ENCODE peak calls at places on chromosome 17, in eight cellular contexts. One of them, this sample, is unnamed.
A peak's percentile ranks its signal among the peaks of the same experiment; 100 is the strongest.

GRCh38 chr17:33396818-33397217 is 103.7 kb upstream of the ASIC2 start:
- DNase-seq in adrenal gland: no peak
- DNase-seq in lung: no peak
- DNase-seq in breast epithelium: no peak
- DNase-seq in transverse colon: no peak
- DNase-seq in PC-9: no peak
- DNase-seq in psoas muscle: no peak
- DNase-seq in fibroblast of mammary gland: no peak
- DNase-seq in this sample: no peak

GRCh38 chr17:79646721-79647455 is 36.0 kb upstream of the RBFOX3 start:
- DNase-seq in fibroblast of mammary gland: no peak
- DNase-seq in adrenal gland: peak; percentile 3
- DNase-seq in transverse colon: no peak
- DNase-seq in psoas muscle: no peak
- DNase-seq in lung: no peak
- DNase-seq in PC-9: no peak
- DNase-seq in breast epithelium: no peak
- DNase-seq in this sample: no peak

GRCh38 chr17:52505601-52506000 is 347.1 kb upstream of the CA10 start:
- DNase-seq in adrenal gland: no peak
- DNase-seq in transverse colon: no peak
- DNase-seq in breast epithelium: no peak
- DNase-seq in fibroblast of mammary gland: no peak
- DNase-seq in psoas muscle: no peak
- DNase-seq in lung: no peak
- DNase-seq in PC-9: peak; percentile 38
- DNase-seq in this sample: no peak

GRCh38 chr17:19979917-19980770 is 2.5 kb upstream of the AKAP10 start:
- DNase-seq in transverse colon: peak; percentile 13
- DNase-seq in breast epithelium: no peak
- DNase-seq in PC-9: no peak
- DNase-seq in lung: no peak
- DNase-seq in adrenal gland: peak; percentile 63
- DNase-seq in psoas muscle: peak; percentile 67
- DNase-seq in fibroblast of mammary gland: peak; percentile 20
- DNase-seq in this sample: no peak

GRCh38 chr17:31394544-31394943 is 3.1 kb downstream of the RAB11FIP4 start:
- DNase-seq in adrenal gland: peak; percentile 72
- DNase-seq in fibroblast of mammary gland: peak; percentile 63
- DNase-seq in lung: peak; percentile 46
- DNase-seq in PC-9: no peak
- DNase-seq in transverse colon: no peak
- DNase-seq in breast epithelium: no peak
- DNase-seq in psoas muscle: no peak
- DNase-seq in this sample: peak; percentile 91

GRCh38 chr17:69012895-69013805 is 47.6 kb downstream of the ABCA9 start:
- DNase-seq in transverse colon: no peak
- DNase-seq in PC-9: no peak
- DNase-seq in adrenal gland: no peak
- DNase-seq in fibroblast of mammary gland: peak; percentile 80
- DNase-seq in lung: no peak
- DNase-seq in psoas muscle: no peak
- DNase-seq in breast epithelium: no peak
- DNase-seq in this sample: no peak

GRCh38 chr17:76681222-76682137 is 29.3 kb downstream of the MXRA7 start:
- DNase-seq in psoas muscle: peak; percentile 74
- DNase-seq in fibroblast of mammary gland: peak; percentile 76
- DNase-seq in PC-9: no peak
- DNase-seq in adrenal gland: peak; percentile 74
- DNase-seq in lung: peak; percentile 61
- DNase-seq in breast epithelium: no peak
- DNase-seq in transverse colon: peak; percentile 84
- DNase-seq in this sample: peak; percentile 90

GRCh38 chr17:78737332-78737731 is 44.7 kb downstream of the CYTH1 start:
- DNase-seq in breast epithelium: no peak
- DNase-seq in psoas muscle: no peak
- DNase-seq in PC-9: peak; percentile 73
- DNase-seq in lung: no peak
- DNase-seq in adrenal gland: no peak
- DNase-seq in fibroblast of mammary gland: peak; percentile 86
- DNase-seq in transverse colon: no peak
- DNase-seq in this sample: no peak

GRCh38 chr17:29597361-29598172 is 4.6 kb downstream of the ANKRD13B start:
- DNase-seq in fibroblast of mammary gland: no peak
- DNase-seq in adrenal gland: no peak
- DNase-seq in PC-9: peak; percentile 1
- DNase-seq in breast epithelium: no peak
- DNase-seq in lung: no peak
- DNase-seq in psoas muscle: no peak
- DNase-seq in transverse colon: no peak
- DNase-seq in this sample: no peak

GRCh38 chr17:14306602-14307001 is 5.7 kb downstream of the HS3ST3B1 start:
- DNase-seq in PC-9: no peak
- DNase-seq in lung: no peak
- DNase-seq in adrenal gland: no peak
- DNase-seq in fibroblast of mammary gland: no peak
- DNase-seq in transverse colon: no peak
- DNase-seq in breast epithelium: no peak
- DNase-seq in psoas muscle: no peak
- DNase-seq in this sample: no peak

GRCh38 chr17:48540213-48540612 is 4.7 kb downstream of the HOXB2 start:
- DNase-seq in fibroblast of mammary gland: no peak
- DNase-seq in breast epithelium: no peak
- DNase-seq in psoas muscle: no peak
- DNase-seq in transverse colon: no peak
- DNase-seq in lung: no peak
- DNase-seq in PC-9: no peak
- DNase-seq in adrenal gland: no peak
- DNase-seq in this sample: no peak

GRCh38 chr17:80068301-80069160 is 32.1 kb downstream of the CCDC40 start:
- DNase-seq in transverse colon: no peak
- DNase-seq in breast epithelium: peak; percentile 41
- DNase-seq in fibroblast of mammary gland: peak; percentile 35
- DNase-seq in psoas muscle: peak; percentile 57
- DNase-seq in adrenal gland: peak; percentile 52
- DNase-seq in PC-9: no peak
- DNase-seq in lung: no peak
- DNase-seq in this sample: no peak

GRCh38 chr17:35368086-35368824 is 5.2 kb downstream of the SLFN11 start:
- DNase-seq in PC-9: no peak
- DNase-seq in adrenal gland: no peak
- DNase-seq in psoas muscle: no peak
- DNase-seq in fibroblast of mammary gland: peak; percentile 20
- DNase-seq in transverse colon: peak; percentile 46
- DNase-seq in breast epithelium: no peak
- DNase-seq in lung: no peak
- DNase-seq in this sample: no peak

GRCh38 chr17:76630151-76630550 is 13.4 kb downstream of the ST6GALNAC1 start:
- DNase-seq in transverse colon: no peak
- DNase-seq in fibroblast of mammary gland: no peak
- DNase-seq in psoas muscle: no peak
- DNase-seq in lung: no peak
- DNase-seq in PC-9: no peak
- DNase-seq in adrenal gland: no peak
- DNase-seq in breast epithelium: no peak
- DNase-seq in this sample: no peak

GRCh38 chr17:48995871-48996695 is 1.1 kb upstream of the IGF2BP1 start:
- DNase-seq in breast epithelium: no peak
- DNase-seq in transverse colon: no peak
- DNase-seq in lung: no peak
- DNase-seq in adrenal gland: no peak
- DNase-seq in PC-9: no peak
- DNase-seq in fibroblast of mammary gland: no peak
- DNase-seq in psoas muscle: no peak
- DNase-seq in this sample: peak; percentile 84

GRCh38 chr17:44878627-44879221 is 20.5 kb downstream of the EFTUD2 start:
- DNase-seq in breast epithelium: no peak
- DNase-seq in lung: no peak
- DNase-seq in PC-9: no peak
- DNase-seq in fibroblast of mammary gland: peak; percentile 38
- DNase-seq in adrenal gland: peak; percentile 26
- DNase-seq in transverse colon: no peak
- DNase-seq in psoas muscle: no peak
- DNase-seq in this sample: no peak

GRCh38 chr17:81210868-81211267 is 11.9 kb downstream of the CEP131 start:
- DNase-seq in transverse colon: no peak
- DNase-seq in breast epithelium: no peak
- DNase-seq in PC-9: no peak
- DNase-seq in psoas muscle: no peak
- DNase-seq in lung: no peak
- DNase-seq in adrenal gland: no peak
- DNase-seq in fibroblast of mammary gland: peak; percentile 34
- DNase-seq in this sample: no peak
- TF ChIP-seq CTCF in transverse colon: no peak
- TF ChIP-seq CTCF in breast epithelium: no peak
- TF ChIP-seq CTCF in PC-9: no peak
- TF ChIP-seq CTCF in psoas muscle: no peak
- TF ChIP-seq CTCF in lung: no peak
- TF ChIP-seq CTCF in adrenal gland: no peak
- TF ChIP-seq CTCF in fibroblast of mammary gland: no peak
- TF ChIP-seq CTCF in this sample: no peak

GRCh38 chr17:61462734-61463067 is 10.5 kb downstream of the TBX4 start:
- DNase-seq in fibroblast of mammary gland: no peak
- DNase-seq in PC-9: no peak
- DNase-seq in breast epithelium: no peak
- DNase-seq in adrenal gland: no peak
- DNase-seq in lung: no peak
- DNase-seq in transverse colon: no peak
- DNase-seq in psoas muscle: no peak
- DNase-seq in this sample: no peak

GRCh38 chr17:61464121-61464905 is 12.1 kb downstream of the TBX4 start:
- DNase-seq in breast epithelium: no peak
- DNase-seq in transverse colon: no peak
- DNase-seq in lung: no peak
- DNase-seq in PC-9: no peak
- DNase-seq in adrenal gland: no peak
- DNase-seq in fibroblast of mammary gland: no peak
- DNase-seq in psoas muscle: no peak
- DNase-seq in this sample: no peak

GRCh38 chr17:61461967-61462733 is 9.9 kb downstream of the TBX4 start:
- DNase-seq in adrenal gland: no peak
- DNase-seq in psoas muscle: no peak
- DNase-seq in lung: no peak
- DNase-seq in breast epithelium: no peak
- DNase-seq in transverse colon: no peak
- DNase-seq in fibroblast of mammary gland: no peak
- DNase-seq in PC-9: no peak
- DNase-seq in this sample: no peak

GRCh38 chr17:61461586-61461966 is 9.4 kb downstream of the TBX4 start:
- DNase-seq in transverse colon: no peak
- DNase-seq in breast epithelium: no peak
- DNase-seq in psoas muscle: no peak
- DNase-seq in PC-9: no peak
- DNase-seq in adrenal gland: no peak
- DNase-seq in fibroblast of mammary gland: no peak
- DNase-seq in lung: no peak
- DNase-seq in this sample: no peak

GRCh38 chr17:61463068-61463980 is 11.1 kb downstream of the TBX4 start:
- DNase-seq in psoas muscle: peak; percentile 36
- DNase-seq in breast epithelium: no peak
- DNase-seq in PC-9: no peak
- DNase-seq in adrenal gland: no peak
- DNase-seq in lung: no peak
- DNase-seq in transverse colon: no peak
- DNase-seq in fibroblast of mammary gland: no peak
- DNase-seq in this sample: no peak
- TF ChIP-seq CTCF in psoas muscle: no peak
- TF ChIP-seq CTCF in breast epithelium: no peak
- TF ChIP-seq CTCF in PC-9: no peak
- TF ChIP-seq CTCF in adrenal gland: no peak
- TF ChIP-seq CTCF in lung: no peak
- TF ChIP-seq CTCF in transverse colon: no peak
- TF ChIP-seq CTCF in fibroblast of mammary gland: no peak
- TF ChIP-seq CTCF in this sample: no peak

DNA sequence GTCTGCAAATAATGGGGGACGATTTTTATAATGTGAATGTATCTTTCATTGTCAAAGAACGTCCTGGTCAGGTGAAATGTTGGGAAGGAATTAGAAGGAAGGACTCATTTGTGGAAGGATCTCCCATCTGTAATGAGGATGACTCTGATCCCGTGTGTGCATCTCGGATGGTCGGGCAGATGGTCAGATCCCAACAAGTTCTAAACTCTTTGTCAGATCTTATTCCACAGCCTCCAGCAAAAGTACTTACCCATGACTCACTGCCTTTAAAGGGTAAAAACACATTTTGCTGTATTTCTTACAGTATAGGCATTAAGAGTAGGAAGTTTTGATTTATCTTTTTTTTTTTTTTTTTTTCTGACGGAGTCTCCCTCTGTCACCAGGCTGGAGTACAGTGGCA is 534 bp upstream of the KRTAP4-8 start:
- DNase-seq in adrenal gland: no peak
- DNase-seq in transverse colon: no peak
- DNase-seq in PC-9: no peak
- DNase-seq in breast epithelium: no peak
- DNase-seq in fibroblast of mammary gland: peak; percentile 47
- DNase-seq in lung: no peak
- DNase-seq in psoas muscle: no peak
- DNase-seq in this sample: no peak
- TF ChIP-seq CTCF in adrenal gland: no peak
- TF ChIP-seq CTCF in transverse colon: no peak
- TF ChIP-seq CTCF in PC-9: no peak
- TF ChIP-seq CTCF in breast epithelium: no peak
- TF ChIP-seq CTCF in fibroblast of mammary gland: no peak
- TF ChIP-seq CTCF in lung: no peak
- TF ChIP-seq CTCF in psoas muscle: no peak
- TF ChIP-seq CTCF in this sample: no peak

DNA sequence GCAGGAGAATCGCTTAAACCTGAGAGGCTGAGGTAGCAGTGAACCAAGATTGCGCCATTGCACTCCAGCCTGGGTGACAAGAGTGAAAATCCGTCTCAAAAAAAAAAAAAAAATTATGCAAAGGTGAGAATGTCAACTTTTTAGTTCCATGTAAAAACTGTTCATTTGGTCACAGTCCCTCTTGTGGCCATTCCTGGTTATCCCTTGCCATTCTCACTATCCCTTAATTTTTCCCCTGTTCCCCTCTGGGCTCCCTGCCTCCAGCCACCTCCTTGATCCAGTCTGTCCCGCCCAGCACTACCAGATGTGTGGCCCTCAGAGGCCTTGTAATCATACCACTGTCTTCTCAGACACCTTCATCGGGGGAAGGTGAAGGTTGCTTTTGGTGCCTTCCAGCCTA is 23.4 kb downstream of the DCAF7 start:
- DNase-seq in PC-9: no peak
- DNase-seq in lung: no peak
- DNase-seq in adrenal gland: no peak
- DNase-seq in breast epithelium: no peak
- DNase-seq in transverse colon: no peak
- DNase-seq in fibroblast of mammary gland: peak; percentile 10
- DNase-seq in psoas muscle: no peak
- DNase-seq in this sample: no peak
- TF ChIP-seq CTCF in PC-9: peak; percentile 50
- TF ChIP-seq CTCF in lung: no peak
- TF ChIP-seq CTCF in adrenal gland: no peak
- TF ChIP-seq CTCF in breast epithelium: no peak
- TF ChIP-seq CTCF in transverse colon: peak; percentile 29
- TF ChIP-seq CTCF in fibroblast of mammary gland: peak; percentile 39
- TF ChIP-seq CTCF in psoas muscle: peak; percentile 6
- TF ChIP-seq CTCF in this sample: peak; percentile 44

This sample was measured in osteocyte.